ENCODE peak calls at places on chromosomes 2 and 18, in four cellular contexts. One of them, this sample, is unnamed.

GRCh38 chr2:20317198-20317597 is 33.4 kb downstream of the PUM2 start:
- DNase-seq in IMR-90: no peak
- DNase-seq in HTR-8/SVneo: no peak
- DNase-seq in AG10803: no peak
- DNase-seq in this sample: no peak

GRCh38 chr2:139480251-139480650 is 700.1 kb upstream of the NXPH2 start:
- DNase-seq in AG10803: no peak
- DNase-seq in IMR-90: no peak
- DNase-seq in HTR-8/SVneo: no peak
- DNase-seq in this sample: no peak

GRCh38 chr2:159863761-159864160 is 65.8 kb upstream of the CD302 start:
- DNase-seq in IMR-90: no peak
- DNase-seq in HTR-8/SVneo: no peak
- DNase-seq in AG10803: no peak
- DNase-seq in this sample: no peak

GRCh38 chr2:134260726-134261125 is 6.9 kb downstream of the MGAT5 start:
- DNase-seq in AG10803: peak
- DNase-seq in HTR-8/SVneo: no peak
- DNase-seq in IMR-90: peak
- DNase-seq in this sample: peak

GRCh38 chr2:205766765-205767359 is 84.6 kb downstream of the NRP2 start:
- DNase-seq in AG10803: peak
- DNase-seq in HTR-8/SVneo: peak
- DNase-seq in IMR-90: peak
- DNase-seq in this sample: peak

GRCh38 chr2:132503621-132504200 is 87.1 kb downstream of the GPR39 start:
- DNase-seq in AG10803: peak
- DNase-seq in HTR-8/SVneo: no peak
- DNase-seq in IMR-90: peak
- DNase-seq in this sample: no peak

GRCh38 chr2:97728091-97728596 is 14.8 kb downstream of the ZAP70 start:
- DNase-seq in HTR-8/SVneo: no peak
- DNase-seq in AG10803: peak
- DNase-seq in IMR-90: no peak
- DNase-seq in this sample: peak

GRCh38 chr2:28354920-28355520 is 37.6 kb upstream of the FOSL2 start:
- DNase-seq in HTR-8/SVneo: no peak
- DNase-seq in IMR-90: no peak
- DNase-seq in AG10803: no peak
- DNase-seq in this sample: no peak

GRCh38 chr18:43267818-43268217 is 9.5 kb downstream of the SYT4 start:
- DNase-seq in HTR-8/SVneo: no peak
- DNase-seq in AG10803: no peak
- DNase-seq in IMR-90: no peak
- DNase-seq in this sample: no peak

GRCh38 chr2:28713582-28714292 is 37.9 kb upstream of the PPP1CB start:
- DNase-seq in IMR-90: peak
- DNase-seq in HTR-8/SVneo: no peak
- DNase-seq in AG10803: peak
- DNase-seq in this sample: no peak

GRCh38 chr2:174631009-174631981 is 33.7 kb upstream of the WIPF1 start:
- DNase-seq in AG10803: peak
- DNase-seq in HTR-8/SVneo: no peak
- DNase-seq in IMR-90: peak
- DNase-seq in this sample: no peak

GRCh38 chr2:97673915-97674283 is 4.4 kb downstream of the C2orf92 start:
- DNase-seq in IMR-90: no peak
- DNase-seq in AG10803: no peak
- DNase-seq in HTR-8/SVneo: no peak
- DNase-seq in this sample: no peak

GRCh38 chr2:25174192-25174861 is 5.9 kb upstream of the POMC start:
- DNase-seq in IMR-90: no peak
- DNase-seq in HTR-8/SVneo: no peak
- DNase-seq in AG10803: no peak
- DNase-seq in this sample: no peak

GRCh38 chr2:82896117-82896516 is 1563.0 kb downstream of the SUCLG1 start:
- DNase-seq in HTR-8/SVneo: no peak
- DNase-seq in AG10803: no peak
- DNase-seq in IMR-90: no peak
- DNase-seq in this sample: no peak

GRCh38 chr2:227154976-227155375 is 9.0 kb downstream of the COL4A4 start:
- DNase-seq in IMR-90: peak
- DNase-seq in HTR-8/SVneo: no peak
- DNase-seq in AG10803: peak
- DNase-seq in this sample: no peak

GRCh38 chr2:232137346-232137745 is 175.8 kb downstream of the DIS3L2 start:
- DNase-seq in IMR-90: peak
- DNase-seq in HTR-8/SVneo: no peak
- DNase-seq in AG10803: no peak
- DNase-seq in this sample: no peak

GRCh38 chr2:120262150-120262549 is 9.5 kb downstream of the RALB start:
- DNase-seq in IMR-90: no peak
- DNase-seq in AG10803: no peak
- DNase-seq in HTR-8/SVneo: no peak
- DNase-seq in this sample: no peak

GRCh38 chr2:47211497-47212011 is 56.4 kb upstream of the STPG4 start:
- DNase-seq in IMR-90: no peak
- DNase-seq in AG10803: no peak
- DNase-seq in HTR-8/SVneo: no peak
- DNase-seq in this sample: peak

GRCh38 chr18:27983780-27984179 is 193.2 kb downstream of the CDH2 start:
- DNase-seq in HTR-8/SVneo: no peak
- DNase-seq in IMR-90: no peak
- DNase-seq in AG10803: no peak
- DNase-seq in this sample: no peak

GRCh38 chr2:186822323-186822722 is 26.6 kb downstream of the ZSWIM2 start:
- DNase-seq in AG10803: no peak
- DNase-seq in HTR-8/SVneo: no peak
- DNase-seq in IMR-90: no peak
- DNase-seq in this sample: no peak

GRCh38 chr2:218383892-218384519 is 1.9 kb downstream of the SLC11A1 start:
- DNase-seq in HTR-8/SVneo: peak
- DNase-seq in IMR-90: no peak
- DNase-seq in AG10803: no peak
- DNase-seq in this sample: peak

GRCh38 chr2:217691920-217692666 is 310.7 kb downstream of the TNS1 start:
- DNase-seq in IMR-90: peak
- DNase-seq in AG10803: peak
- DNase-seq in HTR-8/SVneo: no peak
- DNase-seq in this sample: peak

This sample was measured in myocyte.